ENCODE peak calls at places on chromosomes 6 and 20, in ten cellular contexts. L is cardiac muscle cell, Y is IMR-90, I is A673, Q is tibial nerve, M is neural progenitor cell, C is GM23338, B is SK-N-SH, U is HCT116, G is PC-9. W is an unnamed sample. For H3K36me3, the result is how much of the 10 kb centered on the place peaks cover.

GRCh38 chr6:14472964-14473363 is 355.4 kb downstream of the CD83 start:
- DNase-seq in L (peak), Y (peak), I (no peak), Q (no peak), M (no peak), C (no peak), B (no peak), U (no peak), G (no peak), W (no peak)

GRCh38 chr6:27544612-27545260 is 71.8 kb upstream of the ZNF184 start:
- DNase-seq in L (no peak), Y (no peak), I (no peak), Q (no peak), M (peak), C (peak), B (no peak), U (no peak), G (no peak), W (no peak)

GRCh38 chr20:37943501-37944455 is 40.9 kb downstream of the VSTM2L start:
- DNase-seq in L (no peak), Y (no peak), I (no peak), Q (no peak), M (no peak), C (peak), B (peak), U (no peak), G (no peak), W (no peak)

GRCh38 chr6:170108456-170108855 is 182.4 kb downstream of the DLL1 start:
- DNase-seq in L (no peak), Y (no peak), I (no peak), Q (no peak), M (no peak), C (no peak), B (peak), U (no peak), G (no peak), W (no peak)

GRCh38 chr6:139325003-139325600 is 33.3 kb upstream of the TXLNB start:
- DNase-seq in L (no peak), Y (no peak), I (no peak), Q (no peak), M (no peak), C (no peak), B (no peak), U (no peak), G (no peak), W (no peak)

GRCh38 chr20:61372151-61373054 is 120.3 kb downstream of the CDH4 start:
- DNase-seq in L (no peak), Y (no peak), I (no peak), Q (no peak), M (no peak), C (no peak), B (no peak), U (no peak), G (no peak), W (no peak)

GRCh38 chr20:25242231-25242630 is 5.7 kb upstream of the PYGB start:
- DNase-seq in L (no peak), Y (no peak), I (no peak), Q (no peak), M (no peak), C (no peak), B (peak), U (no peak), G (no peak), W (no peak)

GRCh38 chr20:4369798-4370124 is 351.9 kb upstream of the PRND start:
- DNase-seq in L (no peak), Y (no peak), I (no peak), Q (no peak), M (no peak), C (no peak), B (no peak), U (no peak), G (no peak), W (no peak)

GRCh38 chr6:43780293-43780692 is 10.3 kb downstream of the VEGFA start:
- DNase-seq in L (no peak), Y (no peak), I (no peak), Q (no peak), M (no peak), C (no peak), B (no peak), U (no peak), G (no peak), W (no peak)

GRCh38 chr6:155832596-155832995 is 377.0 kb upstream of the NOX3 start:
- DNase-seq in L (peak), Y (peak), I (peak), Q (no peak), M (no peak), C (peak), B (no peak), U (no peak), G (no peak), W (no peak)

GRCh38 chr6:87905101-87905517 is 142.5 kb upstream of the SPACA1 start:
- DNase-seq in L (no peak), Y (no peak), I (no peak), Q (no peak), M (no peak), C (no peak), B (no peak), U (no peak), G (no peak), W (no peak)

GRCh38 chr20:47318027-47318595 is 38.4 kb downstream of the ZMYND8 start:
- DNase-seq in L (no peak), Y (peak), I (peak), Q (no peak), M (peak), C (no peak), B (no peak), U (no peak), G (peak), W (no peak)

GRCh38 chr6:168007592-168008338 is 10.3 kb downstream of the KIF25 start:
- DNase-seq in L (peak), Y (peak), I (peak), Q (peak), M (no peak), C (no peak), B (no peak), U (peak), G (peak), W (peak)

GRCh38 chr6:158991017-158991723 is 8.8 kb downstream of the RSPH3 start:
- DNase-seq in L (no peak), Y (no peak), I (no peak), Q (no peak), M (no peak), C (peak), B (no peak), U (no peak), G (no peak), W (no peak)

GRCh38 chr6:36793296-36793912 is 45.8 kb downstream of the CPNE5 start:
- DNase-seq in L (no peak), Y (no peak), I (no peak), Q (no peak), M (peak), C (peak), B (no peak), U (no peak), G (no peak), W (no peak)

GRCh38 chr6:96394727-96395126 is 126.9 kb upstream of the UFL1 start:
- DNase-seq in L (no peak), Y (no peak), I (no peak), Q (no peak), M (peak), C (peak), B (peak), U (peak), G (peak), W (no peak)

GRCh38 chr6:35050291-35050987 is 90.7 kb downstream of the TCP11 start:
- DNase-seq in L (no peak), Y (no peak), I (no peak), Q (no peak), M (no peak), C (no peak), B (peak), U (no peak), G (no peak), W (no peak)

GRCh38 chr20:36654506-36654905 is 8.5 kb upstream of the SLA2 start:
- DNase-seq in L (no peak), Y (no peak), I (no peak), Q (no peak), M (no peak), C (no peak), B (no peak), U (no peak), G (no peak), W (no peak)

GRCh38 chr20:54047741-54048140 is 22.7 kb downstream of the BCAS1 start:
- DNase-seq in L (no peak), Y (no peak), I (no peak), Q (no peak), M (no peak), C (no peak), B (no peak), U (no peak), G (no peak), W (no peak)

GRCh38 chr6:52612336-52613096 is 35.7 kb upstream of the TRAM2 start:
- DNase-seq in L (peak), Y (peak), I (peak), Q (no peak), M (no peak), C (no peak), B (peak), U (no peak), G (no peak), W (no peak)

GRCh38 chr6:105310371-105310770 is 92.5 kb downstream of the PREP start:
- DNase-seq in L (no peak), Y (no peak), I (no peak), Q (no peak), M (no peak), C (no peak), B (no peak), U (no peak), G (no peak), W (no peak)

GRCh38 chr6:170266061-170266825 is 24.6 kb downstream of the DLL1 start:
- DNase-seq in L (peak), Y (no peak), I (no peak), Q (no peak), M (peak), C (no peak), B (no peak), U (no peak), G (no peak), W (no peak)

GRCh38 chr6:22399693-22400092 is 102.9 kb upstream of the PRL start:
- DNase-seq in L (no peak), Y (peak), I (no peak), Q (no peak), M (no peak), C (no peak), B (no peak), U (no peak), G (no peak), W (no peak)

GRCh38 chr20:44073011-44073674 is 113.8 kb downstream of the JPH2 start:
- DNase-seq in L (no peak), Y (no peak), I (no peak), Q (no peak), M (no peak), C (no peak), B (no peak), U (no peak), G (no peak), W (no peak)

GRCh38 chr20:19885981-19886665 is 128.1 kb downstream of the RIN2 start:
- DNase-seq in L (peak), Y (peak), I (peak), Q (no peak), M (no peak), C (peak), B (no peak), U (no peak), G (peak), W (peak)

GRCh38 chr6:24583463-24584389 is 62.3 kb downstream of the KIAA0319 start:
- DNase-seq in L (peak), Y (peak), I (peak), Q (peak), M (peak), C (peak), B (peak), U (peak), G (peak), W (peak)

GRCh38 chr20:37220796-37221195 is 40.8 kb downstream of the GHRH start:
- DNase-seq in L (peak), Y (no peak), I (no peak), Q (no peak), M (no peak), C (peak), B (peak), U (no peak), G (no peak), W (no peak)

GRCh38 chr20:7627734-7628663 is 312.3 kb downstream of the HAO1 start:
- DNase-seq in L (peak), Y (no peak), I (no peak), Q (no peak), M (no peak), C (no peak), B (no peak), U (no peak), G (no peak), W (no peak)

GRCh38 chr6:162854734-162855191 is 127.0 kb downstream of the PACRG start:
- DNase-seq in L (no peak), Y (no peak), I (no peak), Q (no peak), M (peak), C (no peak), B (no peak), U (no peak), G (no peak), W (no peak)

GRCh38 chr6:50899306-50899840 is 80.7 kb downstream of the TFAP2B start:
- DNase-seq in L (no peak), Y (peak), I (no peak), Q (no peak), M (no peak), C (no peak), B (no peak), U (no peak), G (no peak), W (no peak)

GRCh38 chr6:5851261-5851757 is 155.4 kb downstream of the NRN1 start:
- DNase-seq in L (peak), Y (no peak), I (peak), Q (no peak), M (peak), C (peak), B (no peak), U (no peak), G (no peak), W (peak)

GRCh38 chr20:24991897-24992419 is 593 bp downstream of the APMAP start:
- DNase-seq in L (peak), Y (no peak), I (peak), Q (no peak), M (peak), C (peak), B (peak), U (no peak), G (no peak), W (no peak)

GRCh38 chr6:21828689-21829088 is 235.1 kb downstream of the SOX4 start:
- DNase-seq in L (no peak), Y (no peak), I (no peak), Q (no peak), M (no peak), C (no peak), B (no peak), U (no peak), G (no peak), W (no peak)

GRCh38 chr6:149846321-149846720 is 17.8 kb downstream of the LRP11 start:
- DNase-seq in L (peak), Y (peak), I (peak), Q (no peak), M (no peak), C (no peak), B (no peak), U (no peak), G (peak), W (peak)

GRCh38 chr20:38473353-38473795 is 731 bp downstream of the RALGAPB start:
- DNase-seq in L (peak), Y (no peak), I (no peak), Q (no peak), M (peak), C (no peak), B (no peak), U (no peak), G (no peak), W (no peak)

GRCh38 chr20:37627060-37627766 is 66.6 kb upstream of the CTNNBL1 start:
- DNase-seq in L (peak), Y (peak), I (peak), Q (peak), M (peak), C (peak), B (no peak), U (peak), G (no peak), W (no peak)

DNA sequence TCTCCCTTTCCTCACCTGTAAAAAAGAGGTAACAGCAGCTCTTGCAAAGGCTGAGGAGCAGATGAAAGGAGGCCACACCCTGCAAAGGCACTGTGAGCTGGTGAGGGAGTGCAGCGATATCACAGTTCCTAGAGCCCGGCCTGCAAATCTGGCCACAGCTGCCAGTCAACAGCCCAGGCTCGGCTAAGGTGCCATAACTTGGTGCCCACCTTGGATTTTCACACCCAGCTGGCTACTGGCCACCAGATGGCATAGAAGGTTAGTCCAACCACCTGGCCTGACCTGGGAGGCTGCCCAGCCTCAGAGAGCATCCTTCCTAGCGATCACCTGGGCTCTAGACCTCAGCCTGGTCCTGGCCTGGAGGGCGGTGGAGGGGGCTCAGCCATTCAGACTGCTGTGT is 46.8 kb downstream of the KCNB1 start:
- DNase-seq in L (no peak), Y (no peak), I (no peak), Q (no peak), M (no peak), C (no peak), B (no peak), U (no peak), G (no peak), W (no peak)
- TF ChIP-seq CTCF in L (no peak), Y (no peak), I (no peak), Q (no peak), M (peak), C (peak), B (no peak), U (peak), G (peak), W (no peak)

GRCh38 chr6:20126789-20127653 is 85.2 kb downstream of the MBOAT1 start:
- DNase-seq in L (peak), Y (peak), I (peak), Q (peak), M (peak), C (peak), B (peak), U (peak), G (peak), W (peak)
- H3K36me3 ChIP-seq in L (under half), Y (under half), I (under half), Q (under half), M (under half), C (under half), B (under half), U (under half), G (under half), W (under half)

GRCh38 chr6:39113788-39114187 is 1.2 kb downstream of the SAYSD1 start:
- DNase-seq in L (no peak), Y (no peak), I (no peak), Q (no peak), M (no peak), C (no peak), B (no peak), U (no peak), G (no peak), W (no peak)
- H3K4me3 ChIP-seq in L (peak), Y (no peak), I (peak), Q (no peak), M (peak), C (peak), B (peak), U (peak), G (peak), W (no peak)

DNA sequence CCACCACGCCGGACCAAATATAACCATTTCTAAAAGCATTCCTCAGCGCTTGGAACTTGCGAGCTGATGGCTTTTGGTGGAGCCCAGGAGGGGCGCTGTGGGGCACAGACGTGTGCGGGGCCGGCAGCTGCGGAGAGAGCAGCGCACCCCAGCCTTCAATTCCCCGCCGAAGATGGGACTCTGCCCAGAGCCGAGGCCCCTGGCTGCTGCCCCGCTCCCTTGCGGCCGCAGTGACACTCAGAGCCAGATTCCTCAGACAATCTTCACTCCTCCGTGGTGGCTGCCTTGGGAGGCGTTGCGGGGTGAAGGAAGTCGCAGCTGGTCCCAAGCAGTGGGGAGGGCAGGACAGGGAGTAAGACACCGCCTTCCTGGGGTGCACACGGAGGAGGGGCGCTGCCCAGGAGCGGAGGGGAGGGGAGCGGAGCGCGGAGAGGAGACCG is 87.7 kb downstream of the TMEM242 start:
- DNase-seq in L (peak), Y (peak), I (peak), Q (peak), M (peak), C (peak), B (no peak), U (no peak), G (no peak), W (no peak)
- TF ChIP-seq CTCF in L (peak), Y (peak), I (peak), Q (peak), M (peak), C (peak), B (no peak), U (no peak), G (no peak), W (peak)

GRCh38 chr20:58242824-58243223 is 14.4 kb upstream of the ANKRD60 start:
- DNase-seq in L (no peak), Y (no peak), I (no peak), Q (no peak), M (no peak), C (no peak), B (no peak), U (no peak), G (no peak), W (no peak)

GRCh38 chr20:58239216-58239615 is 10.8 kb upstream of the ANKRD60 start:
- DNase-seq in L (no peak), Y (no peak), I (no peak), Q (no peak), M (no peak), C (no peak), B (no peak), U (no peak), G (no peak), W (no peak)

GRCh38 chr20:58244517-58245030 is 16.1 kb upstream of the ANKRD60 start:
- DNase-seq in L (no peak), Y (no peak), I (no peak), Q (no peak), M (no peak), C (no peak), B (no peak), U (no peak), G (no peak), W (no peak)

GRCh38 chr20:58243653-58244410 is 15.4 kb upstream of the ANKRD60 start:
- DNase-seq in L (no peak), Y (peak), I (no peak), Q (no peak), M (no peak), C (no peak), B (no peak), U (no peak), G (no peak), W (no peak)

DNA sequence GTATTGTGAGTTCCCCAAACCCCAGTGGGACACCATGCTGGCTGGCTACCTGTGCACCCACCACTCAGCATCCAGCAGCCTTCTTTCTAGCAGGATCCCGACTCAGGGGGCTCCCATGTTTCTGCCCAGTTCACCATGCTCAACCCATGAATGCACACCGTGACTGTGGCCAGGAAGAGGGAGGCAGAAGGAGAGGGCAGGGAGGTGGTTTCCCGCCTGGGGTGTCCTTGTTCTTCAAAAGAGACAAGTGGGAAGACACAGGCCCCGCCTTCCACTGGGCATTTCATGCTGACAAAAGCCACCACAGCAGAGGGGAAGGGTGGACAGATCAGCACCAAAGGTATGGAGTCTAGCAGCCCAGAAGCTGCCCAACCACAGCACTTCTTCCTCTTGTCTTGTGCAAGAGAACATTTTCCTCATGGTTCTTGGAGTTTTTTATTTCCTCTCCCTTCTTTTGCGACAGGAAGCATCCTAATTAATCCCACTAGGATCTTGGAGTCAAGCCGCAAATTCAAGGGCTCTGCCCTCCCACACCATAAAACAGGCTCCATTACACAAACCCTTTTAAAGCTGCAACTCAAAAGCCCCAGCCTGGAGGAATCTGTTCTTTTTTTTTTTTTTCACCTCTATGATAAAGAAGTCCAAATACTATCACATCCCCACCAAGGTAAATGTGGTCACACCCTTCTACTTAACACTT is 13.5 kb upstream of the ANKRD60 start:
- DNase-seq in L (no peak), Y (no peak), I (no peak), Q (no peak), M (no peak), C (no peak), B (no peak), U (no peak), G (no peak), W (no peak)
- H3K36me3 ChIP-seq in L (under half), Y (under half), I (under half), Q (half or more), M (under half), C (under half), B (under half), U (under half), G (under half), W (under half)

GRCh38 chr6:13287104-13287503 is 41.2 kb downstream of the TBC1D7 start:
- DNase-seq in L (no peak), Y (no peak), I (no peak), Q (no peak), M (no peak), C (no peak), B (no peak), U (no peak), G (no peak), W (no peak)
- H3K4me3 ChIP-seq in L (no peak), Y (no peak), I (no peak), Q (no peak), M (no peak), C (no peak), B (no peak), U (no peak), G (no peak), W (no peak)